ENCODE peak calls at places on chromosomes 7 and 10, in ten cellular contexts. H is transverse colon, J is nephron progenitor cell, P is cardiac muscle cell, S is astrocyte of the spinal cord, K is dorsolateral prefrontal cortex, W is GM06990, A is Calu3, Q is AG09319, R is testis. M is an unnamed sample.

GRCh38 chr10:96271017-96271815 is at the start of gene BLNK:
- DNase-seq in H (peak), J (no peak), P (peak), S (no peak), K (no peak), W (peak), A (peak), Q (peak), R (peak), M (no peak)

GRCh38 chr10:100341953-100342626 is 4.9 kb upstream of the SCD start:
- DNase-seq in H (peak), J (peak), P (peak), S (peak), K (no peak), W (no peak), A (peak), Q (no peak), R (peak), M (no peak)

GRCh38 chr7:1046722-1047679 is 2.7 kb downstream of the GPR146 start:
- DNase-seq in H (peak), J (no peak), P (no peak), S (no peak), K (no peak), W (no peak), A (peak), Q (no peak), R (no peak), M (no peak)

GRCh38 chr7:92945840-92946239 is 109.5 kb upstream of the CDK6 start:
- DNase-seq in H (no peak), J (no peak), P (no peak), S (no peak), K (no peak), W (no peak), A (no peak), Q (no peak), R (no peak), M (no peak)

GRCh38 chr7:114789942-114790341 is 132.0 kb upstream of the MDFIC start:
- DNase-seq in H (no peak), J (no peak), P (peak), S (peak), K (no peak), W (no peak), A (no peak), Q (peak), R (no peak), M (no peak)

GRCh38 chr7:47720141-47720906 is 138.4 kb upstream of the TNS3 start:
- DNase-seq in H (peak), J (no peak), P (peak), S (peak), K (peak), W (no peak), A (no peak), Q (no peak), R (peak), M (peak)

GRCh38 chr7:98280791-98281756 is at the start of gene BRI3:
- DNase-seq in H (peak), J (peak), P (peak), S (peak), K (peak), W (peak), A (peak), Q (peak), R (peak), M (peak)

GRCh38 chr10:26448706-26449435 is 10.7 kb downstream of the APBB1IP start:
- DNase-seq in H (peak), J (no peak), P (no peak), S (no peak), K (no peak), W (peak), A (no peak), Q (no peak), R (no peak), M (no peak)

GRCh38 chr7:55351263-55351662 is 13.9 kb upstream of the LANCL2 start:
- DNase-seq in H (no peak), J (no peak), P (no peak), S (no peak), K (no peak), W (no peak), A (no peak), Q (no peak), R (no peak), M (no peak)

GRCh38 chr7:2633538-2634264 is 1.9 kb downstream of the TTYH3 start:
- DNase-seq in H (no peak), J (no peak), P (peak), S (peak), K (no peak), W (no peak), A (peak), Q (peak), R (peak), M (no peak)

GRCh38 chr10:1954339-1954738 is 217.0 kb upstream of the ADARB2 start:
- DNase-seq in H (no peak), J (no peak), P (no peak), S (no peak), K (no peak), W (no peak), A (no peak), Q (no peak), R (no peak), M (no peak)

GRCh38 chr10:123126246-123126645 is 9.5 kb upstream of the HMX3 start:
- DNase-seq in H (no peak), J (no peak), P (no peak), S (no peak), K (no peak), W (no peak), A (no peak), Q (no peak), R (no peak), M (no peak)

GRCh38 chr10:119489572-119490326 is 52.8 kb downstream of the RGS10 start:
- DNase-seq in H (peak), J (peak), P (peak), S (peak), K (no peak), W (peak), A (peak), Q (no peak), R (peak), M (peak)

DNA sequence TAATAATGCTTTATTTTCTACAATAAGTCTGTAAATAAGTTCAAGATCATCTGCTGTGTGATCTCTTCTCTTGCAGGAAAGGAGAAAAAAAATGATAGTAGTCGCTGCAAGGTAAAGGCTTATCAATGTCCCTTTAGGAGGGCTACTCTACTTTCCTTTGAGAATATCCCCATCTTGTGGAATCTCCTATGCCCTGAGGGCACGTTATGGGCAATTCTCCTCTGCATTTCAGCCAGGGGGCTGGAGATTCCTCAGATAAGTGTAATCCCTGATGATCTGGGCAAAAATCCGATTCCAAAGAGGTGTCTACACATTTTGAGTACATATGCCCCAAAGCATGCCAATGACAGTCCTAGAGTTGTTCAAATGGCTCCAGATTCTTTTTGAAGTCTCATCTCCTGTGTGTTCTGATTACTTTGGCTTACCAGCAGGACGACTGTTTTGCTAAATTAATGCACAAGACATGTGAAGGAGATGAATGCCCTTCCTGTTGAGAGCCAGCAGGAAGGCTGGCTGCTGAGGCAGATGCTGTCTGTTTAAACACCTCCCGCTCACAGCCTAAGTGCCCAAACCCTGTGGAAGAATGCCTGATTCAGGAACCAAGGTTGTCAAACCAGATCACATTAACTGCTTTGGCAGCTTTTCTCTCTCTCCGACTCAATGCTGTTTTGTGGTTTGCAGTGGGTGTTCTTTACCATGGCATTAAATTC is 171.2 kb upstream of the COL1A2 start:
- DNase-seq in H (no peak), J (peak), P (peak), S (peak), K (no peak), W (no peak), A (peak), Q (no peak), R (no peak), M (no peak)
- TF ChIP-seq CTCF in H (no peak), J (peak), P (peak), S (peak), K (no peak), W (peak), A (no peak), Q (peak), R (no peak), M (peak)

DNA sequence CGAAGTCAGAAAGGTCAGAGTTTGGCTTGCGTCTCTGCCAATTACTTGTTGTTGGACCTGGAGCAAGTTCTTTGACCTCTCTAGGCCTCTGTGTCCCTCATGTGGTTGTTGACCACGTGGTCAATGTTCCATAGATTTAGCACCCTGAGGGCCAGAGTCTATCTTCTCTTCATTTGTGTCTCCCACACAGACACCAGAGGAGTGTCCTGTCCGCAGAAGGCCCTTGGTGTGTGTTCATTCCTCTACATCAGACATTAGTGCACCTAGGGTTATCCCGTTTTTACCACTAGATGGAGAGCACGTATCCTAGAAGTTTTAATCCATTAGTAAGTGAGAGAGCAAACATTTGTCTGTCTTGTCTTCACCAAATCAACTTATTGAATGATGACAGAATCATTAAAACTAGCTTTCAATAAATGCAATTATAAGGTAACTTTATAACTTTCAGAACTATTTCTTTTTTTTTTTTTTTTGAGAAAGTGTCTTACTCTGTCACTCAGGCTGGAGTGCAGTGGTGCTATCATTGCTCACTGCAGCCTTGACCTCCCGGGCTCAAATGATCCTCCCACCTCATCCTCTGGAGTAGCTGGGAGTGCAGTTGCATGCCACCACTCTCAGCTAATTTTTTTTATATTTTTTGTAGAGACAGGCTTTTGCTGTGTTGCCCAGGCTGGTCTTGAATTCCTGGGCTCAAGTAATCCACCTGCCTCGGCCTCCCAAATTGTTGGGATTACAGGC is 122.5 kb upstream of the ANKRD1 start:
- DNase-seq in H (no peak), J (no peak), P (peak), S (peak), K (no peak), W (no peak), A (peak), Q (no peak), R (peak), M (no peak)
- TF ChIP-seq CTCF in H (no peak), J (peak), P (peak), S (peak), K (peak), W (peak), A (peak), Q (peak), R (peak), M (peak)

GRCh38 chr7:157234271-157234670 is 95.5 kb downstream of the UBE3C start:
- DNase-seq in H (no peak), J (no peak), P (no peak), S (no peak), K (no peak), W (no peak), A (no peak), Q (peak), R (no peak), M (no peak)

GRCh38 chr7:157238087-157238486 is 98.7 kb upstream of the DNAJB6 start:
- DNase-seq in H (no peak), J (no peak), P (peak), S (no peak), K (no peak), W (no peak), A (peak), Q (no peak), R (no peak), M (no peak)

GRCh38 chr7:157241631-157242030 is 95.2 kb upstream of the DNAJB6 start:
- DNase-seq in H (no peak), J (no peak), P (no peak), S (no peak), K (no peak), W (no peak), A (no peak), Q (no peak), R (no peak), M (no peak)

GRCh38 chr7:157235357-157236018 is 96.8 kb downstream of the UBE3C start:
- DNase-seq in H (no peak), J (no peak), P (no peak), S (peak), K (no peak), W (no peak), A (no peak), Q (no peak), R (no peak), M (no peak)

GRCh38 chr7:157239571-157240270 is 97.1 kb upstream of the DNAJB6 start:
- DNase-seq in H (no peak), J (no peak), P (no peak), S (no peak), K (no peak), W (no peak), A (no peak), Q (no peak), R (no peak), M (no peak)
- TF ChIP-seq CTCF in H (no peak), J (no peak), P (no peak), S (no peak), K (no peak), W (no peak), A (no peak), Q (no peak), R (no peak), M (no peak)

GRCh38 chr7:27143950-27144798 is 693 bp upstream of the HOXA5 start:
- DNase-seq in H (peak), J (no peak), P (no peak), S (peak), K (no peak), W (no peak), A (no peak), Q (no peak), R (peak), M (peak)
- TF ChIP-seq CTCF in H (peak), J (peak), P (no peak), S (no peak), K (peak), W (no peak), A (peak), Q (no peak), R (no peak), M (peak)

DNA sequence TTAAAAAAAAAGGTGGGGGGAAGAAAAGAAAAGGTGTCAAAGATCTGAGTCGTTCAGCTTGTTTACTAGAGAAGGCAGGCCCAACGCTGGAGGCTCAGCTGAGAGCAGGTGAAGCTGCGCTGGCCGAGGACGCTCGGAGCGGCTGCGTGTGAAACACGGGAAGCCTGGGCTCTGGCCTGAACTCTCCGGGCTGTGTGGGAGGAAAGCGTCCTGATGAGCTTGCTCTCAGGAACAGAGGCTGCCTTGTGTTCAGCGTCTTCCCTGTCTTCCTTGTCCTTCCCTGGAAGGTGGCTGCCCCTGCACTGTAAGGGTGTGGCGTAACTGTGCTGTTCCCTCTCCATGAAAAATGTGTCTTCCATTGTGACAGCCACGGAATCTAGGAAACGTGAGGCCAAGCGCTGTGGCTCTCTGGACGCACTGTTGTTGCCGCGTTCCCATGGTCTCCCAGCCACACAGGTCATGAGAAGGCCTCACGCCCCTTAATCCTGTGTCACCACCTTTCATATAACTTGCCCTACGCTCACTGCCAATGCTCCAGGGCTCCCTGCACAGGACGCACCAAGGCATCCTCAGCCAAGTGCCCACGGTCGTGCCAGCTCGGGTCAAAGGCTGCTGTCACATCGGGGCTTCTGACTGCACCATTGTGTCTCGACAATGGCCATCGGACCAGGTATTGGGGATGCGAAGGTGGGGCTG is 15.8 kb downstream of the IL15RA start:
- DNase-seq in H (no peak), J (no peak), P (no peak), S (no peak), K (no peak), W (no peak), A (no peak), Q (no peak), R (peak), M (no peak)
- TF ChIP-seq CTCF in H (no peak), J (no peak), P (no peak), S (no peak), K (no peak), W (no peak), A (no peak), Q (no peak), R (no peak), M (no peak)

DNA sequence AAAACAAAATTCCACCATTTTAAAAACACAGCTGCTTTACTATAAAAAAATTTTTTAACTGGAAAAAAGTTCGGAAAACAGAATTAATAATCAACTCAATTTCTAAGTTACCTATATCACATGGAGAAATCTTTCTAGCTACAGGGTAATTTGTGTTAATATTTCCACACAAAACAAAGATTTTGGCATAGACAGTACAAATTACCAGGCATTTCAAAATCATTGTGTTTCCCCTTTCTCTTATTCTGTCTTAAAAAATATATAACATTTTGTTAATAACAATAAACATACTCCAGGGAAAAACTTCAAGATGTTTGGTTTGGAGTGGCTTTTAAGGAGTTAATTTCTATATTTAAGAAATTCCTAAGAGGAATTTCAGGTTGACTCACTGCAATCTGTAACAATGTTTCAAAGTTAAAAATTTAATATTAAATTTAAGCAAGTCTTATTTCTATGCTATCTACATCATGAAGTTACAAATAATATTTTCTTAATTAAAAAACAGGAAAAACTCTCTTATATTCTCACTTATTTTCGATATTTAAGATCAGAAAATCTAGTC is 132.6 kb downstream of the NRBF2 start:
- DNase-seq in H (no peak), J (no peak), P (no peak), S (peak), K (no peak), W (no peak), A (no peak), Q (no peak), R (no peak), M (no peak)
- TF ChIP-seq CTCF in H (no peak), J (no peak), P (no peak), S (no peak), K (no peak), W (no peak), A (no peak), Q (no peak), R (no peak), M (no peak)

M was measured in type B pancreatic cell.